ENCODE peak calls at places on chromosomes 12 and 14, in seven cellular contexts. L, W, N, Z, T, O and Q are unnamed samples.

GRCh38 chr14:51929920-51930682 is 59.2 kb upstream of the RTRAF start:
- DNase-seq in L (peak), W (no peak), N (no peak), Z (no peak), T (no peak), O (no peak), Q (no peak)

GRCh38 chr12:93549174-93549573 is 23.3 kb upstream of the SOCS2 start:
- DNase-seq in L (no peak), W (no peak), N (no peak), Z (no peak), T (no peak), O (no peak), Q (no peak)

GRCh38 chr12:123657211-123657610 is 13.7 kb upstream of the TCTN2 start:
- DNase-seq in L (no peak), W (no peak), N (no peak), Z (no peak), T (no peak), O (no peak), Q (no peak)

GRCh38 chr12:3295648-3296408 is 195.2 kb upstream of the PRMT8 start:
- DNase-seq in L (peak), W (peak), N (no peak), Z (no peak), T (no peak), O (no peak), Q (no peak)

GRCh38 chr12:57631566-57632368 is 1.2 kb downstream of the B4GALNT1 start:
- DNase-seq in L (no peak), W (peak), N (peak), Z (peak), T (no peak), O (no peak), Q (peak)

GRCh38 chr12:57225680-57226190 is 3.8 kb upstream of the SHMT2 start:
- DNase-seq in L (no peak), W (no peak), N (no peak), Z (no peak), T (no peak), O (no peak), Q (no peak)

GRCh38 chr12:66235626-66236281 is 46.7 kb downstream of the IRAK3 start:
- DNase-seq in L (no peak), W (no peak), N (no peak), Z (no peak), T (no peak), O (no peak), Q (peak)

GRCh38 chr14:42316746-42317145 is 710.1 kb downstream of the LRFN5 start:
- DNase-seq in L (no peak), W (no peak), N (no peak), Z (no peak), T (no peak), O (no peak), Q (no peak)

GRCh38 chr12:47813491-47814196 is 6.1 kb downstream of the HDAC7 start:
- DNase-seq in L (peak), W (peak), N (peak), Z (no peak), T (no peak), O (no peak), Q (peak)

GRCh38 chr12:79223761-79224160 is 359.2 kb downstream of the SYT1 start:
- DNase-seq in L (no peak), W (no peak), N (no peak), Z (no peak), T (no peak), O (no peak), Q (no peak)

GRCh38 chr14:100532916-100533630 is 54.1 kb downstream of the BEGAIN start:
- DNase-seq in L (no peak), W (no peak), N (peak), Z (no peak), T (no peak), O (no peak), Q (peak)

GRCh38 chr14:104756477-104757237 is 3.7 kb downstream of the SIVA1 start:
- DNase-seq in L (no peak), W (no peak), N (no peak), Z (no peak), T (no peak), O (no peak), Q (no peak)

GRCh38 chr12:52020539-52021336 is 14.0 kb downstream of the TAMALIN start:
- DNase-seq in L (peak), W (peak), N (peak), Z (peak), T (peak), O (peak), Q (peak)

GRCh38 chr14:40340708-40341107 is 908.5 kb upstream of the FBXO33 start:
- DNase-seq in L (no peak), W (no peak), N (no peak), Z (no peak), T (no peak), O (no peak), Q (no peak)

GRCh38 chr12:120495189-120495722 is 657 bp upstream of the DYNLL1 start:
- DNase-seq in L (no peak), W (no peak), N (no peak), Z (no peak), T (no peak), O (no peak), Q (no peak)

GRCh38 chr12:72510772-72511171 is 238.6 kb downstream of the TRHDE start:
- DNase-seq in L (no peak), W (no peak), N (no peak), Z (no peak), T (no peak), O (no peak), Q (no peak)